ENCODE peak calls at places on chromosome 1, in ten cellular contexts. K is GM13976, H is AG04450, S is astrocyte of the spinal cord, Z is lower lobe of right lung, T is transverse colon, I is HepG2, G is AG10803, A is fibroblast of pulmonary artery, M is coronary artery. O is an unnamed sample.

GRCh38 chr1:61093525-61094137 is 11.3 kb downstream of the NFIA start:
- DNase-seq in S (peak), Z (no peak), A (no peak), H (no peak), G (peak), T (no peak), M (no peak), I (no peak), K (no peak), O (no peak)

GRCh38 chr1:54791880-54792522 is 9.1 kb downstream of the TTC22 start:
- DNase-seq in M (no peak), H (no peak), Z (no peak), T (no peak), S (peak), G (no peak), A (peak), I (peak), K (no peak), O (peak)

GRCh38 chr1:171566467-171566866 is 55.6 kb upstream of the MYOCOS start:
- DNase-seq in M (no peak), H (no peak), K (no peak), Z (no peak), G (no peak), S (no peak), I (no peak), T (no peak), A (peak), O (no peak)

GRCh38 chr1:53835491-53835890 is 2.6 kb downstream of the NDC1 start:
- DNase-seq in Z (no peak), H (peak), G (no peak), M (no peak), T (no peak), A (no peak), K (peak), I (no peak), S (peak), O (no peak)

GRCh38 chr1:29579821-29580425 is 343.6 kb downstream of the PTPRU start:
- DNase-seq in Z (no peak), T (no peak), K (no peak), G (peak), S (peak), A (peak), H (peak), I (peak), M (no peak), O (no peak)

GRCh38 chr1:74812180-74812541 is 79.2 kb downstream of the TYW3 start:
- DNase-seq in A (no peak), G (no peak), M (no peak), S (no peak), H (no peak), Z (no peak), I (no peak), K (peak), T (no peak), O (no peak)

GRCh38 chr1:244445320-244446181 is 6.2 kb downstream of the ADSS2 start:
- DNase-seq in S (no peak), T (no peak), K (no peak), M (no peak), A (no peak), I (no peak), G (peak), H (no peak), Z (no peak), O (peak)

GRCh38 chr1:65924471-65924870 is 131.8 kb downstream of the PDE4B start:
- DNase-seq in M (no peak), Z (no peak), A (peak), S (peak), G (peak), I (no peak), H (peak), T (no peak), K (no peak), O (no peak)

GRCh38 chr1:162381383-162381782 is at the start of gene C1orf226:
- DNase-seq in M (peak), T (peak), H (no peak), S (no peak), K (no peak), G (no peak), Z (no peak), I (no peak), A (no peak), O (no peak)

GRCh38 chr1:166944186-166944967 is 31.0 kb downstream of the ILDR2 start:
- DNase-seq in A (peak), I (no peak), Z (no peak), G (peak), T (no peak), K (no peak), H (peak), M (no peak), S (peak), O (no peak)

GRCh38 chr1:25106352-25106751 is 126.0 kb downstream of the SYF2 start:
- DNase-seq in Z (no peak), T (no peak), S (no peak), K (no peak), A (no peak), H (no peak), G (peak), M (no peak), I (no peak), O (no peak)

GRCh38 chr1:77686784-77687518 is 4.5 kb upstream of the ZZZ3 start:
- DNase-seq in S (no peak), M (no peak), A (no peak), T (no peak), Z (peak), K (no peak), H (no peak), G (no peak), I (no peak), O (no peak)

GRCh38 chr1:7669559-7670208 is 101.4 kb upstream of the VAMP3 start:
- DNase-seq in A (peak), G (peak), M (no peak), I (peak), H (no peak), K (peak), T (peak), Z (peak), S (peak), O (peak)

GRCh38 chr1:2596530-2597333 is 10.2 kb downstream of the PRXL2B start:
- DNase-seq in I (no peak), A (no peak), Z (no peak), H (no peak), T (no peak), G (no peak), S (no peak), K (no peak), M (peak), O (no peak)

GRCh38 chr1:226360106-226360746 is 47.7 kb downstream of the PARP1 start:
- DNase-seq in I (no peak), M (no peak), G (no peak), S (no peak), H (no peak), K (peak), A (no peak), T (no peak), Z (no peak), O (no peak)

GRCh38 chr1:10938741-10939417 is 73.6 kb upstream of the TARDBP start:
- DNase-seq in G (no peak), T (no peak), M (no peak), Z (no peak), S (no peak), K (no peak), H (no peak), I (no peak), A (no peak), O (no peak)

GRCh38 chr1:56898888-56899287 is 44.3 kb downstream of the C8A start:
- DNase-seq in A (no peak), H (no peak), M (no peak), S (no peak), K (no peak), Z (no peak), G (no peak), T (no peak), I (no peak), O (no peak)

GRCh38 chr1:234599617-234600417 is 10.2 kb downstream of the IRF2BP2 start:
- DNase-seq in I (peak), M (peak), G (peak), H (no peak), A (peak), K (peak), T (peak), Z (peak), S (peak), O (peak)

GRCh38 chr1:166383635-166384346 is 217.0 kb upstream of the FAM78B start:
- DNase-seq in I (no peak), T (no peak), A (no peak), S (no peak), H (no peak), M (no peak), Z (no peak), K (no peak), G (no peak), O (no peak)

GRCh38 chr1:218164111-218164929 is 120.8 kb upstream of the RRP15 start:
- DNase-seq in S (peak), K (peak), M (no peak), T (peak), Z (peak), H (no peak), I (peak), A (peak), G (peak), O (peak)

GRCh38 chr1:147504801-147505303 is 36.4 kb upstream of the BCL9 start:
- DNase-seq in S (peak), T (no peak), A (peak), H (peak), M (no peak), K (no peak), G (peak), Z (no peak), I (no peak), O (no peak)

GRCh38 chr1:91949356-91949699 is at the start of gene BRDT:
- DNase-seq in A (no peak), H (no peak), Z (no peak), S (no peak), T (no peak), I (no peak), G (no peak), M (no peak), K (no peak), O (no peak)

GRCh38 chr1:27427836-27428315 is 35.5 kb downstream of the GPR3 start:
- DNase-seq in S (no peak), I (peak), Z (no peak), T (no peak), A (no peak), M (no peak), G (no peak), H (no peak), K (no peak), O (no peak)

GRCh38 chr1:16606106-16606505 is 7.3 kb downstream of the NBPF1 start:
- DNase-seq in A (no peak), K (no peak), I (no peak), Z (no peak), H (no peak), G (no peak), T (no peak), S (no peak), M (peak), O (no peak)

GRCh38 chr1:31665264-31665878 is 20.7 kb upstream of the PEF1 start:
- DNase-seq in G (no peak), M (no peak), A (no peak), Z (no peak), K (no peak), H (no peak), T (no peak), S (no peak), I (no peak), O (no peak)

GRCh38 chr1:5967351-5968160 is 24.7 kb downstream of the NPHP4 start:
- DNase-seq in I (no peak), S (no peak), K (no peak), M (no peak), H (no peak), A (no peak), G (peak), T (no peak), Z (no peak), O (no peak)

GRCh38 chr1:83545450-83545849 is 453.5 kb downstream of the TTLL7 start:
- DNase-seq in I (no peak), Z (no peak), A (no peak), G (no peak), K (no peak), M (no peak), T (no peak), S (no peak), H (no peak), O (no peak)

GRCh38 chr1:87123610-87124009 is 205.1 kb upstream of the LMO4 start:
- DNase-seq in M (no peak), T (no peak), I (no peak), A (no peak), Z (no peak), S (no peak), H (no peak), K (no peak), G (no peak), O (no peak)

GRCh38 chr1:39158330-39159086 is 46.0 kb upstream of the MACF1 start:
- DNase-seq in G (no peak), T (peak), I (peak), H (no peak), M (no peak), K (no peak), Z (peak), S (peak), A (peak), O (no peak)

GRCh38 chr1:163170975-163171676 is 31.6 kb downstream of the RGS5 start:
- DNase-seq in I (no peak), A (peak), Z (no peak), S (peak), T (no peak), M (no peak), G (peak), H (no peak), K (no peak), O (peak)

GRCh38 chr1:29632436-29633270 is 396.3 kb downstream of the PTPRU start:
- DNase-seq in H (no peak), G (no peak), M (peak), K (no peak), A (no peak), T (no peak), S (no peak), Z (no peak), I (no peak), O (no peak)

GRCh38 chr1:232302376-232303049 is 327.4 kb downstream of the SIPA1L2 start:
- DNase-seq in T (no peak), I (no peak), H (no peak), K (no peak), G (no peak), M (no peak), A (no peak), S (no peak), Z (no peak), O (no peak)
- TF ChIP-seq CTCF in T (no peak), I (no peak), H (no peak), K (no peak), G (no peak), M (no peak), A (no peak), S (no peak), Z (no peak), O (no peak)

DNA sequence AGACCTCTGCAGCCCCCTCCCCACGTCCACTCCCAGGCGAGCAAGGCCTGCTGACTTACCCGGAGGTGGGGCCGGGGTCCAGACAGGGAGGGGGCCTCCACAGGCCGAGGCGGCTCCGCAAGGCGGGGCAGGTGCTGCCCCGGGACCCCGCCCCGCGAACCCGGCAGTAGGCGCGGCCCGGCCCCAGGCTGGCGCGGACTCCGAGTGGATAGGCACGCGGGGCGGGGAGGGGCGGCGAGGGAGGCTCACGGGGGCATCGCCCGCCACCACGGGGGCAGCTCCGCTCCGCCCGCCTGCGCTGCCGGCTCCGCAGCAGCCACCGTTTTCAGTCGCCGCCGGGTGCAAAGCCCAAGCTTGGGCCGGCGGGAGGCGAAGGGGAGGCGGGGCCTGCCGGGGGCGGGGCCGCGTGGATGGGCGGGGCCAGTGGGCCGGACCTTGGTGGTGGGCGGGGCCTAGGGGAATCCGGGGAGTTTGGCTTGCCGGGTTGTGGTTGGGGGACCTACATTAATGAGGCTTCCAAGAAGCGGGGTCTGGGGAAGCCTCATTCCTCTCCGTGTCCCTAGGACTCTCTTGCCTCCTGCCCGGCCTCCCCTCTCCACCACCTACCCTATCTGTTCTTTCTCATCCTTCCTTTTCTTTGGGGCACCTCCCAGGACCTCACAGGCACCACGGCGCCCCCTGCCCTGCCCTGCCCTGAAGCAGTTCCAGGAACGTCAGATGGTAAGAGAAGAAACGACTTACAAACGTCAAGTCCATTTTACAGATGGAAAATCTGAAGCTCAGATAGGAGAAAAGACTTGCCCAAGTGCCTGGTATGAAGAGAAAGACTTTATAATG is at the start of gene RIMS3:
- DNase-seq in H (no peak), I (peak), M (peak), A (peak), K (peak), T (peak), S (peak), Z (peak), G (peak), O (peak)
- TF ChIP-seq CTCF in H (no peak), I (peak), M (no peak), A (no peak), K (peak), T (no peak), S (no peak), Z (peak), G (no peak), O (no peak)

GRCh38 chr1:47235822-47236221 is 3.8 kb upstream of the TAL1 start:
- DNase-seq in T (no peak), K (no peak), S (no peak), G (no peak), H (no peak), A (no peak), I (no peak), Z (no peak), M (no peak), O (peak)
- TF ChIP-seq CTCF in T (no peak), K (no peak), S (no peak), G (no peak), H (no peak), A (no peak), I (no peak), Z (no peak), M (no peak), O (no peak)

DNA sequence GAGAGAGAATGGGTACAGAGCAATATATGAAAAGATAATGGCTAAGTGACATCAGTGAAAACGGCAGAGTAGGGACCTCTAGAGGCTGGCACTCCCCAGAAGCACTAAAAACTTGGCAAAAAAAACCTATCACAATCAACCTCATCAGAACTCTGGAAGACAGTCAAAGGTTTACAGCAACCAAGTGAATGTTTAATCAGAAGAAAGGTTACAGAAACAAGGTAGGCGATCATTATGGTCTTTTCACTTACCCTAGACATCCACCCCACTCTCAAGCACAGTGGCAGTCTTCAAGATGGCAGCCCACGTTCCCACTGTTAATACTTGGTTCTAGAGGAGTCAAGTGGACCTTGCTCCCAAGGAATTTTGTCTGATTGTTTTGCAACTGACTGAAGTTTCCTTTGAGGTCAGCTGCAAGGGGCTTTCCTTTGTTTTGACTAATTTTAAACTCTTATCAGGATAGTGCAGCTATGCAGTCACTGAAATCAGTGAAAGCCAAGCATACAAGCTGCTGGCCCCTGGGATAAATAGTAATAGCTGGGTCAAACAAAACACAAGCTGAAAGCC is 7.2 kb downstream of the KIFAP3 start:
- DNase-seq in G (no peak), T (peak), S (no peak), Z (no peak), K (no peak), H (no peak), I (no peak), A (peak), M (no peak), O (peak)
- TF ChIP-seq CTCF in G (no peak), T (no peak), S (peak), Z (no peak), K (no peak), H (no peak), I (no peak), A (no peak), M (no peak), O (no peak)

GRCh38 chr1:114707604-114708003 is 9.0 kb downstream of the NRAS start:
- DNase-seq in T (no peak), K (no peak), M (no peak), S (no peak), A (no peak), H (no peak), I (no peak), G (no peak), Z (no peak), O (no peak)
- TF ChIP-seq CTCF in T (no peak), K (no peak), M (no peak), S (no peak), A (no peak), H (no peak), I (no peak), G (no peak), Z (no peak), O (no peak)

GRCh38 chr1:158798531-158798930 is 17.5 kb upstream of the OR6N2 start:
- DNase-seq in S (no peak), G (no peak), M (no peak), A (no peak), H (no peak), Z (no peak), K (no peak), T (no peak), I (no peak), O (no peak)

GRCh38 chr1:158794247-158794646 is 13.2 kb upstream of the OR6N2 start:
- DNase-seq in G (no peak), M (no peak), S (no peak), Z (no peak), H (no peak), T (no peak), I (no peak), K (no peak), A (no peak), O (no peak)

GRCh38 chr1:158793604-158794003 is 12.6 kb upstream of the OR6N2 start:
- DNase-seq in T (no peak), Z (no peak), A (no peak), K (no peak), G (no peak), M (no peak), S (no peak), I (no peak), H (no peak), O (peak)
- TF ChIP-seq CTCF in T (no peak), Z (peak), A (peak), K (peak), G (no peak), M (no peak), S (no peak), I (no peak), H (peak), O (peak)

GRCh38 chr1:151171190-151171589 is 4.6 kb downstream of the TMOD4 start:
- DNase-seq in K (no peak), H (no peak), M (no peak), T (no peak), G (no peak), Z (no peak), A (no peak), S (no peak), I (no peak), O (no peak)

GRCh38 chr1:151175910-151176309 is at the start of gene TMOD4:
- DNase-seq in I (no peak), T (no peak), G (peak), H (no peak), M (no peak), Z (no peak), S (peak), K (peak), A (peak), O (peak)

GRCh38 chr1:151176514-151177045 is 799 bp upstream of the TMOD4 start:
- DNase-seq in I (no peak), K (no peak), T (no peak), G (no peak), H (no peak), M (no peak), S (no peak), A (no peak), Z (no peak), O (no peak)

GRCh38 chr1:151175036-151175741 is 592 bp downstream of the TMOD4 start:
- DNase-seq in Z (no peak), S (no peak), G (peak), M (no peak), I (no peak), T (no peak), K (no peak), A (peak), H (no peak), O (no peak)
- TF ChIP-seq CTCF in Z (no peak), S (no peak), G (no peak), M (no peak), I (no peak), T (no peak), K (no peak), A (no peak), H (no peak), O (no peak)

GRCh38 chr1:51784997-51785421 is 93.5 kb downstream of the NRDC start:
- DNase-seq in A (peak), G (no peak), I (no peak), S (no peak), M (no peak), K (no peak), T (no peak), Z (no peak), H (no peak), O (no peak)
- TF ChIP-seq CTCF in A (no peak), G (no peak), I (no peak), S (no peak), M (no peak), K (no peak), T (no peak), Z (no peak), H (no peak), O (no peak)

O was measured in endothelial cell of umbilical vein.